ENCODE peak calls at places on chromosomes 13 and 19, in seven cellular contexts. N is NCI-H774; F is activated CD4-positive, alpha-beta T cell treated with anti-CD3 and anti-CD28 coated beads, Interleukin-2, amount 10 ng/mL, durations not matched to agents 7 days and 5 days; W is omental fat pad; X is glutamatergic neuron; C is thyroid gland; K is GM19239. A is an unnamed sample.

GRCh38 chr19:18832331-18833140 is 777 bp downstream of the UPF1 start:
- DNase-seq in N (no peak), F (peak), W (no peak), X (peak), C (peak), K (no peak), A (peak)

GRCh38 chr19:2059422-2060201 is 8.6 kb upstream of the MKNK2 start:
- DNase-seq in N (peak), F (no peak), W (no peak), X (peak), C (peak), K (no peak), A (no peak)

GRCh38 chr13:100523994-100524393 is 64.6 kb downstream of the GGACT start:
- DNase-seq in N (no peak), F (no peak), W (no peak), X (no peak), C (no peak), K (no peak), A (no peak)

GRCh38 chr13:19169496-19169895 is 12.1 kb downstream of the TUBA3C start:
- DNase-seq in N (no peak), F (no peak), W (no peak), X (no peak), C (no peak), K (no peak), A (no peak)

GRCh38 chr19:46232938-46233621 is 3.5 kb downstream of the IGFL1 start:
- DNase-seq in N (no peak), F (no peak), W (no peak), X (no peak), C (no peak), K (no peak), A (no peak)

GRCh38 chr19:19964416-19964815 is 63.7 kb downstream of the ZNF93 start:
- DNase-seq in N (no peak), F (no peak), W (no peak), X (no peak), C (no peak), K (no peak), A (no peak)

GRCh38 chr19:38915329-38916321 is 3.6 kb upstream of the CCER2 start:
- DNase-seq in N (no peak), F (no peak), W (no peak), X (no peak), C (no peak), K (no peak), A (no peak)

GRCh38 chr19:38719761-38720558 is 24.3 kb downstream of the CAPN12 start:
- DNase-seq in N (no peak), F (no peak), W (no peak), X (no peak), C (peak), K (no peak), A (no peak)

GRCh38 chr19:40603071-40603718 is 2.0 kb downstream of the LTBP4 start:
- DNase-seq in N (no peak), F (no peak), W (no peak), X (no peak), C (peak), K (no peak), A (no peak)

GRCh38 chr13:101941095-101941777 is 460.6 kb downstream of the FGF14 start:
- DNase-seq in N (no peak), F (no peak), W (no peak), X (peak), C (no peak), K (no peak), A (no peak)

GRCh38 chr13:24851546-24851945 is 87.6 kb downstream of the RNF17 start:
- DNase-seq in N (no peak), F (no peak), W (no peak), X (no peak), C (no peak), K (no peak), A (no peak)

GRCh38 chr13:99813346-99814095 is 158.0 kb downstream of the ZIC5 start:
- DNase-seq in N (no peak), F (no peak), W (no peak), X (no peak), C (no peak), K (no peak), A (no peak)

GRCh38 chr19:7926021-7926726 is at the start of gene CTXN1:
- DNase-seq in N (peak), F (peak), W (peak), X (peak), C (peak), K (peak), A (peak)

GRCh38 chr19:18995804-18996241 is 37.5 kb downstream of the SUGP2 start:
- DNase-seq in N (peak), F (peak), W (no peak), X (peak), C (peak), K (peak), A (peak)

GRCh38 chr19:44909775-44910174 is 4.2 kb downstream of the APOE start:
- DNase-seq in N (no peak), F (no peak), W (no peak), X (no peak), C (no peak), K (no peak), A (no peak)

GRCh38 chr13:90717451-90717936 is 630.0 kb upstream of the MIR17HG start:
- DNase-seq in N (no peak), F (no peak), W (no peak), X (no peak), C (no peak), K (no peak), A (no peak)

GRCh38 chr13:49667773-49668172 is 23.5 kb downstream of the EBPL start:
- DNase-seq in N (no peak), F (no peak), W (no peak), X (no peak), C (no peak), K (no peak), A (no peak)

GRCh38 chr19:34985249-34986022 is 14.7 kb upstream of the GRAMD1A start:
- DNase-seq in N (no peak), F (peak), W (no peak), X (no peak), C (peak), K (no peak), A (peak)

GRCh38 chr19:48720251-48720612 is 707 bp upstream of the MAMSTR start:
- DNase-seq in N (no peak), F (no peak), W (no peak), X (no peak), C (no peak), K (no peak), A (no peak)

GRCh38 chr13:50129923-50130685 is 114.9 kb downstream of the KCNRG start:
- DNase-seq in N (no peak), F (peak), W (no peak), X (peak), C (no peak), K (no peak), A (peak)

GRCh38 chr19:58356236-58356970 is 3.1 kb upstream of the A1BG start:
- DNase-seq in N (no peak), F (peak), W (no peak), X (peak), C (no peak), K (no peak), A (peak)

GRCh38 chr13:47133024-47133445 is 236.2 kb upstream of the HTR2A start:
- DNase-seq in N (no peak), F (no peak), W (no peak), X (no peak), C (no peak), K (no peak), A (no peak)

GRCh38 chr19:3852614-3853254 is 16.1 kb downstream of the ZFR2 start:
- DNase-seq in N (peak), F (no peak), W (no peak), X (no peak), C (no peak), K (no peak), A (peak)

GRCh38 chr13:79530270-79530669 is 49.3 kb downstream of the NDFIP2 start:
- DNase-seq in N (no peak), F (no peak), W (no peak), X (no peak), C (no peak), K (no peak), A (no peak)

GRCh38 chr13:24727731-24728601 is 36.0 kb upstream of the RNF17 start:
- DNase-seq in N (peak), F (peak), W (no peak), X (peak), C (peak), K (peak), A (peak)

GRCh38 chr13:102779426-102780159 is 6.0 kb upstream of the TEX30 start:
- DNase-seq in N (no peak), F (peak), W (no peak), X (no peak), C (no peak), K (no peak), A (peak)

GRCh38 chr13:112812306-112813034 is 122.6 kb downstream of the ATP11A start:
- DNase-seq in N (no peak), F (no peak), W (no peak), X (peak), C (peak), K (no peak), A (no peak)

GRCh38 chr19:9914001-9914314 is 22.4 kb downstream of the OLFM2 start:
- DNase-seq in N (no peak), F (no peak), W (no peak), X (no peak), C (no peak), K (no peak), A (no peak)

GRCh38 chr19:33766623-33767022 is 30.0 kb upstream of the KCTD15 start:
- DNase-seq in N (no peak), F (no peak), W (no peak), X (no peak), C (no peak), K (no peak), A (no peak)

GRCh38 chr19:42254083-42254849 is 662 bp downstream of the ERF start:
- DNase-seq in N (no peak), F (peak), W (no peak), X (peak), C (peak), K (no peak), A (peak)

GRCh38 chr13:72062566-72062965 is 195.6 kb upstream of the DACH1 start:
- DNase-seq in N (no peak), F (peak), W (no peak), X (no peak), C (no peak), K (no peak), A (no peak)

GRCh38 chr19:34356875-34357274 is 8.1 kb upstream of the GPI start:
- DNase-seq in N (no peak), F (no peak), W (no peak), X (no peak), C (no peak), K (no peak), A (no peak)

GRCh38 chr13:114128624-114129522 is 3.5 kb downstream of the RASA3 start:
- DNase-seq in N (no peak), F (peak), W (peak), X (no peak), C (peak), K (peak), A (peak)